ENCODE peak calls at places on chromosomes 5 and 9, in seven cellular contexts. S is fibroblast of lung; I is colonic mucosa; L is CD4-positive, alpha-beta T cell; N is AG10803; G is endodermal cell; Q is heart left ventricle. B is an unnamed sample.

GRCh38 chr5:59021837-59022514 is 439.1 kb downstream of the RAB3C start:
- DNase-seq in S (no peak), I (no peak), L (no peak), N (no peak), G (no peak), Q (peak; percentile 70), B (peak; percentile 80)

GRCh38 chr5:173699959-173700358 is 83.5 kb upstream of the BOD1 start:
- DNase-seq in S (no peak), I (no peak), L (no peak), N (no peak), G (no peak), Q (no peak), B (no peak)

GRCh38 chr5:137001026-137001569 is 498.0 kb downstream of the SPOCK1 start:
- DNase-seq in S (no peak), I (no peak), L (no peak), N (no peak), G (no peak), Q (no peak), B (no peak)

GRCh38 chr5:164555809-164556208 is 1050.4 kb downstream of the MAT2B start:
- DNase-seq in S (peak; percentile 62), I (no peak), L (no peak), N (no peak), G (no peak), Q (no peak), B (peak; percentile 77)

GRCh38 chr5:101717729-101718128 is 578.4 kb downstream of the SLCO4C1 start:
- DNase-seq in S (no peak), I (no peak), L (no peak), N (no peak), G (no peak), Q (no peak), B (no peak)

GRCh38 chr5:33794550-33795300 is 97.1 kb downstream of the ADAMTS12 start:
- DNase-seq in S (peak; percentile 45), I (no peak), L (no peak), N (peak; percentile 62), G (no peak), Q (no peak), B (no peak)

GRCh38 chr5:124732349-124732875 is 14.0 kb downstream of the ZNF608 start:
- DNase-seq in S (no peak), I (no peak), L (no peak), N (no peak), G (peak; percentile 34), Q (no peak), B (no peak)

GRCh38 chr9:92393686-92394085 is 10.7 kb downstream of the OGN start:
- DNase-seq in S (peak; percentile 37), I (no peak), L (no peak), N (peak; percentile 27), G (no peak), Q (no peak), B (no peak)

GRCh38 chr5:103973669-103974068 is 411.1 kb upstream of the NUDT12 start:
- DNase-seq in S (no peak), I (no peak), L (no peak), N (no peak), G (peak; percentile 64), Q (no peak), B (peak; percentile 14)

GRCh38 chr5:142082182-142082781 is 26.3 kb upstream of the NDFIP1 start:
- DNase-seq in S (no peak), I (no peak), L (no peak), N (no peak), G (peak; percentile 30), Q (no peak), B (no peak)

GRCh38 chr5:139138790-139139189 is 59.4 kb downstream of the SIL1 start:
- DNase-seq in S (peak; percentile 45), I (no peak), L (no peak), N (peak; percentile 37), G (peak; percentile 63), Q (peak; percentile 72), B (peak; percentile 79)

GRCh38 chr5:179191506-179192184 is 131.5 kb downstream of the ZNF354C start:
- DNase-seq in S (no peak), I (no peak), L (no peak), N (no peak), G (no peak), Q (peak; percentile 18), B (no peak)

GRCh38 chr5:79229357-79230174 is 6.4 kb upstream of the JMY start:
- DNase-seq in S (peak; percentile 30), I (no peak), L (peak; percentile 20), N (peak; percentile 81), G (no peak), Q (no peak), B (peak; percentile 48)

GRCh38 chr9:5278486-5278885 is 26.0 kb downstream of the RLN2 start:
- DNase-seq in S (no peak), I (no peak), L (no peak), N (no peak), G (no peak), Q (no peak), B (no peak)

GRCh38 chr9:22208846-22209585 is 199.9 kb upstream of the CDKN2B start:
- DNase-seq in S (peak; percentile 43), I (no peak), L (no peak), N (peak; percentile 51), G (no peak), Q (no peak), B (peak; percentile 22)

GRCh38 chr9:133261753-133262120 is 13.3 kb downstream of the ABO start:
- DNase-seq in S (no peak), I (no peak), L (no peak), N (no peak), G (no peak), Q (no peak), B (no peak)

GRCh38 chr9:130405657-130406257 is 39.0 kb upstream of the ASS1 start:
- DNase-seq in S (no peak), I (no peak), L (no peak), N (no peak), G (no peak), Q (no peak), B (no peak)

GRCh38 chr5:169629847-169630548 is 7.1 kb upstream of the DOCK2 start:
- DNase-seq in S (peak; percentile 90), I (no peak), L (no peak), N (peak; percentile 90), G (no peak), Q (peak; percentile 46), B (peak; percentile 90)

GRCh38 chr9:34070601-34071340 is 22.1 kb upstream of the UBAP2 start:
- DNase-seq in S (peak; percentile 58), I (no peak), L (no peak), N (peak; percentile 40), G (no peak), Q (no peak), B (peak; percentile 22)

GRCh38 chr5:1734908-1735289 is 64.7 kb downstream of the MRPL36 start:
- DNase-seq in S (no peak), I (no peak), L (no peak), N (no peak), G (peak; percentile 38), Q (no peak), B (no peak)

GRCh38 chr5:1732238-1732880 is 67.3 kb downstream of the MRPL36 start:
- DNase-seq in S (no peak), I (peak; percentile 14), L (no peak), N (no peak), G (peak; percentile 32), Q (peak; percentile 17), B (no peak)

GRCh38 chr5:1734271-1734907 is 65.2 kb downstream of the MRPL36 start:
- DNase-seq in S (no peak), I (peak; percentile 11), L (no peak), N (no peak), G (peak; percentile 10), Q (peak; percentile 12), B (no peak)

GRCh38 chr5:1732955-1733354 is 66.7 kb downstream of the MRPL36 start:
- DNase-seq in S (no peak), I (peak; percentile 12), L (no peak), N (no peak), G (peak; percentile 25), Q (peak; percentile 19), B (no peak)

DNA sequence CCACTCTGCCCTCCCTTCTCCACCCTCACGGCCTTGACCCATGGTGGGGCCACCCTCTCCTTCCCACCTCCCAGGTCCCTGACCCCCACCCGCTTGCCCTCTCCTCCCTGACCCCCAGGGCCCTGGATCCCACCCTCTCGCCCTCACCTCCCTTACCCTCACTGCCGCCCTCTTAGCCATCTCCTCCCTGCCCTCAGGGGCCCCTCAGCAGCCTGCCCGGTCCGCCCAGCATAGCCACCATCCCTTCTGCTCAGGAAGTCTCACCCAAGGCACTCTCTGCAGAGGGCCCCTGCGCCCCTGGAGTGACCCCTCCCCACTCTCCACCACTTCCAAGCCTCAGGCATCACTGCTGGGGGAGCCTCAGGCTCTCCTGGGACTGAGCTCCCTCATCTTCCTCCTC is 66.3 kb downstream of the MRPL36 start:
- DNase-seq in S (no peak), I (peak; percentile 7), L (no peak), N (no peak), G (peak; percentile 18), Q (peak; percentile 24), B (no peak)
- TF ChIP-seq CTCF in S (no peak), I (no peak), L (no peak), N (no peak), G (no peak), Q (no peak), B (no peak)

DNA sequence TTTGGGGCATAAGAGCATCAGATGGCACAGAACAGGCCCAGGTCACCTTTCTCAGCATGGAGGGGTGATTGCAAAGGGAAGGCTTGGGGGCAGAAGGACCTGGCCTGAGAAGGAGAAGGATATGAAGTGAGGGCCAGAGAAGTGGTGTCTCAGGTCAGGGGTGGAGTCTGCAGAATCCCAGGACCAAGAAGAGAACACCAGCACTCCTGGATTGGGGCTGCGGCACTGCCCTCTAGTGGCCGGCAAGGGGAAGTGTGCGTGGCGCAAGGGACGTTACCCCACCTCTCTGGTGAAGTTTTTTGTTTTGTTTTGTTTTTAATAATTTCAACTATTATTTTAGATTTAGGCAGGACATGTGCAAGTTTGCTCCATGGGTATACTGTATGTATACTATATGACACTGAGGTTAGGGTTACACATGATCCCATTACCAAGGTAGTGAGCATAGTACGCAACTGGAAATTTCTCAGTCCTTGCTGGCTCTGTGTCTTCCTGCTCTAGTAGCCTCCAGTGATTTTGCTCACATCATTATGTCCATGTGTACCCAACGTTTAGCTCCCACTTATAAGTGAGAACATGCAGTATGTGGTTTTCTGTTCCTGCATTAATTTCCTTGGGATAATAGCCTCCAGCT is 1548.6 kb downstream of the EFNA5 start:
- DNase-seq in S (no peak), I (peak; percentile 22), L (no peak), N (peak; percentile 6), G (peak; percentile 87), Q (no peak), B (peak; percentile 43)
- TF ChIP-seq CTCF in S (peak; percentile 67), I (peak; percentile 65), L (no peak), N (peak; percentile 84), G (peak; percentile 97), Q (peak; percentile 48), B (peak; percentile 94)

DNA sequence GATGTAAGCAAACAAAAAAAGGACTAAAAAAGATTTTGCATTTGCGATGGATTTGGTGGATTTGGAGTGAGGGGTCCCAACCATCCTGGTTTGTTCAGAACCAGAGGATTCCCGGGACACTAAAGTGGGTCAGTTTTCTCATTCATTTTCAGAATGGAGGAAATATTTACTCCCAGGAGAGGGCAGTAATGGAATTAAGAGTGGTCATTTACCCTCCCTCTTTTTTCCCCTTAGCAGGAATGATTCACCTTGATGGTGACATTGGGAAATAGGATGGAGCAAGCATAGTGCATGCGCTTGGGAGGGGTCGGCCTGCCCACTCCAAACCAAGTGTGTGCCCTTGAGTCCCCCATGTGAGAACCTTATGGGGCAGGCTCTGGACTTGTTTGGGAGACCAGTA is 164.2 kb upstream of the PUM3 start:
- DNase-seq in S (no peak), I (no peak), L (no peak), N (no peak), G (no peak), Q (no peak), B (peak; percentile 17)
- TF ChIP-seq CTCF in S (no peak), I (no peak), L (no peak), N (no peak), G (peak; percentile 59), Q (no peak), B (no peak)

GRCh38 chr9:105447814-105448812 is at the start of gene FSD1L:
- DNase-seq in S (peak; percentile 90), I (peak; percentile 95), L (peak; percentile 70), N (peak; percentile 92), G (peak; percentile 96), Q (peak; percentile 97), B (peak; percentile 90)
- TF ChIP-seq CTCF in S (no peak), I (no peak), L (no peak), N (peak; percentile 55), G (peak; percentile 27), Q (peak; percentile 41), B (peak; percentile 15)

B was measured in MCF 10A.